ENCODE peak calls at places on chromosome 20, in seven cellular contexts. Y, P, U, Z, D, Q and A are unnamed samples.
A peak's percentile ranks its signal among the peaks of the same experiment; 100 is the strongest.

GRCh38 chr20:48131581-48131980 is 346.3 kb upstream of the SULF2 start:
- DNase-seq in Y (peak; percentile 42), P (peak; percentile 92), U (no peak), Z (no peak), D (no peak), Q (no peak), A (no peak)

GRCh38 chr20:61185841-61186601 is 66.0 kb upstream of the CDH4 start:
- DNase-seq in Y (peak; percentile 72), P (peak; percentile 98), U (peak; percentile 53), Z (no peak), D (no peak), Q (peak; percentile 71), A (no peak)

GRCh38 chr20:51385941-51386530 is 156.5 kb downstream of the NFATC2 start:
- DNase-seq in Y (peak; percentile 71), P (peak; percentile 32), U (no peak), Z (peak; percentile 8), D (peak; percentile 26), Q (peak; percentile 57), A (peak; percentile 44)

GRCh38 chr20:35564905-35565304 is 23.0 kb downstream of the ERGIC3 start:
- DNase-seq in Y (no peak), P (no peak), U (no peak), Z (no peak), D (no peak), Q (no peak), A (no peak)

GRCh38 chr20:5786930-5787826 is 37.0 kb downstream of the SHLD1 start:
- DNase-seq in Y (peak; percentile 56), P (peak; percentile 66), U (no peak), Z (no peak), D (no peak), Q (no peak), A (no peak)

GRCh38 chr20:11101243-11101642 is 427.4 kb upstream of the JAG1 start:
- DNase-seq in Y (no peak), P (peak; percentile 25), U (no peak), Z (no peak), D (no peak), Q (no peak), A (no peak)

GRCh38 chr20:13286052-13286451 is 65.0 kb downstream of the ISM1 start:
- DNase-seq in Y (no peak), P (no peak), U (no peak), Z (peak; percentile 3), D (no peak), Q (no peak), A (no peak)

GRCh38 chr20:49469060-49469459 is 13.4 kb downstream of the KCNB1 start:
- DNase-seq in Y (no peak), P (no peak), U (no peak), Z (no peak), D (no peak), Q (no peak), A (no peak)

GRCh38 chr20:4227085-4227821 is 211.9 kb upstream of the RNF24 start:
- DNase-seq in Y (peak; percentile 75), P (peak; percentile 76), U (no peak), Z (no peak), D (no peak), Q (peak; percentile 74), A (no peak)

GRCh38 chr20:43916073-43916874 is 1.6 kb downstream of the TOX2 start:
- DNase-seq in Y (no peak), P (peak; percentile 44), U (no peak), Z (no peak), D (no peak), Q (peak; percentile 56), A (no peak)

GRCh38 chr20:19815553-19815991 is 57.5 kb downstream of the RIN2 start:
- DNase-seq in Y (peak; percentile 90), P (peak; percentile 99), U (peak; percentile 92), Z (no peak), D (no peak), Q (peak; percentile 82), A (no peak)

GRCh38 chr20:44208770-44209169 is 1.8 kb downstream of the OSER1 start:
- DNase-seq in Y (no peak), P (peak; percentile 46), U (no peak), Z (no peak), D (no peak), Q (no peak), A (no peak)

GRCh38 chr20:33239979-33240736 is 4.4 kb downstream of the BPIFA1 start:
- DNase-seq in Y (no peak), P (no peak), U (no peak), Z (no peak), D (no peak), Q (no peak), A (no peak)